ENCODE peak calls at places on chromosomes 3 and 15, in four cellular contexts. One of them, this sample, is unnamed.

GRCh38 chr15:49875392-49875791 is 243.6 kb downstream of the ATP8B4 start:
- DNase-seq in esophagus squamous epithelium: no peak
- DNase-seq in GM12865: peak
- DNase-seq in AG10803: no peak
- DNase-seq in this sample: no peak

GRCh38 chr3:141070727-141071357 is 19.7 kb downstream of the SPSB4 start:
- DNase-seq in esophagus squamous epithelium: no peak
- DNase-seq in GM12865: no peak
- DNase-seq in AG10803: no peak
- DNase-seq in this sample: no peak

GRCh38 chr15:93333826-93334225 is 244.8 kb upstream of the RGMA start:
- DNase-seq in esophagus squamous epithelium: no peak
- DNase-seq in GM12865: peak
- DNase-seq in AG10803: no peak
- DNase-seq in this sample: no peak

GRCh38 chr3:68055238-68055637 is 400.8 kb upstream of the SUCLG2 start:
- DNase-seq in esophagus squamous epithelium: no peak
- DNase-seq in GM12865: no peak
- DNase-seq in AG10803: no peak
- DNase-seq in this sample: no peak

GRCh38 chr3:61936344-61936937 is 375.1 kb downstream of the PTPRG start:
- DNase-seq in esophagus squamous epithelium: no peak
- DNase-seq in GM12865: peak
- DNase-seq in AG10803: no peak
- DNase-seq in this sample: peak

GRCh38 chr3:107957506-107957905 is 133.3 kb downstream of the CD47 start:
- DNase-seq in esophagus squamous epithelium: no peak
- DNase-seq in GM12865: no peak
- DNase-seq in AG10803: no peak
- DNase-seq in this sample: no peak

GRCh38 chr3:194824100-194824499 is 138.4 kb downstream of the FAM43A start:
- DNase-seq in esophagus squamous epithelium: no peak
- DNase-seq in GM12865: no peak
- DNase-seq in AG10803: no peak
- DNase-seq in this sample: no peak

GRCh38 chr3:74442683-74443082 is 171.8 kb downstream of the CNTN3 start:
- DNase-seq in esophagus squamous epithelium: no peak
- DNase-seq in GM12865: no peak
- DNase-seq in AG10803: no peak
- DNase-seq in this sample: no peak

GRCh38 chr3:162525052-162525451 is 1028.4 kb downstream of the OTOL1 start:
- DNase-seq in esophagus squamous epithelium: no peak
- DNase-seq in GM12865: no peak
- DNase-seq in AG10803: peak
- DNase-seq in this sample: no peak

DNA sequence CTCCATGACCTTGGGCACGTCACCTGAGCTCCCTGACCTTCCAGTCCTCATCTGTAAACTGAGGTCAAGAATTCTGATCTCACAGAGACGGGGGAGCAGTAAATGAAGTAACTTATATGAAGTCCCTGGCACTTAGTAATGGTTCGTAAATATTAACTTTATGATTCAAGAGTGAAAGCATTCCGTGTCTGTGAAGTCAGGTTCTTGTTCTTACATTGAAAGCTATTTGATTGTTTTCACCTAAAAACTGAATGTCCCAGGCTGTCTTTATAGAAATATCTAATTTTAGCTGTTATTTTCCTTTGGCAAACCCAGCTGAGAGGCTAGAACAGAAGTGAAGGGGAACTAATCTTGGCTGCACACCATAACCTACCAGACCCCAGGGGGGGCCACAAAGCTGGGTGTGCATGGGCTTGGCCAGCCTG is 84.5 kb downstream of the CHSY1 start:
- DNase-seq in esophagus squamous epithelium: no peak
- DNase-seq in GM12865: no peak
- DNase-seq in AG10803: no peak
- DNase-seq in this sample: no peak
- TF ChIP-seq CTCF in esophagus squamous epithelium: no peak
- TF ChIP-seq CTCF in GM12865: no peak
- TF ChIP-seq CTCF in AG10803: no peak
- TF ChIP-seq CTCF in this sample: no peak

GRCh38 chr15:86894269-86894668 is 814.6 kb downstream of the AGBL1 start:
- DNase-seq in esophagus squamous epithelium: no peak
- DNase-seq in GM12865: no peak
- DNase-seq in AG10803: no peak
- DNase-seq in this sample: no peak
- TF ChIP-seq CTCF in esophagus squamous epithelium: no peak
- TF ChIP-seq CTCF in GM12865: no peak
- TF ChIP-seq CTCF in AG10803: no peak
- TF ChIP-seq CTCF in this sample: no peak

DNA sequence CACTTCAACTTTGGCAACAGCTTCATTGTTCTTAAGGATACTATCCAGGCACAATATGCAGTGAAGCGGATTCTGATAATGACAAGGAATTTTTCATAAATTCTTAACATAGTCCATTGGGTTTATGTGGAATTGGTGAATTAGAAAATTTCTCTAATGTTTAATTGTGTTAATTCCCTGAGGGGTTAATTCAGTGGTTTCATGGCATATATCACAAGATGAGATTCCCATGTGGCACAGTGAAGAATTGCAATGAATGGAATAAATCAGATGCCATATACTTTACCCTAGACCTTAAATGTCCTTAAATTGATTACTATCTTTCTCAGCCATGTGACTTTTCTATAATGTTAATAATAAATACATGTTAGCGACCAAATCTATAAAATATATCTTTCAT is 1244.1 kb downstream of the ROBO2 start:
- DNase-seq in esophagus squamous epithelium: no peak
- DNase-seq in GM12865: no peak
- DNase-seq in AG10803: no peak
- DNase-seq in this sample: no peak
- TF ChIP-seq CTCF in esophagus squamous epithelium: no peak
- TF ChIP-seq CTCF in GM12865: no peak
- TF ChIP-seq CTCF in AG10803: no peak
- TF ChIP-seq CTCF in this sample: no peak

GRCh38 chr3:104275199-104275598 is 1091.5 kb upstream of the ALCAM start:
- DNase-seq in esophagus squamous epithelium: no peak
- DNase-seq in GM12865: no peak
- DNase-seq in AG10803: no peak
- DNase-seq in this sample: no peak

GRCh38 chr3:104269771-104270170 is 1096.9 kb upstream of the ALCAM start:
- DNase-seq in esophagus squamous epithelium: no peak
- DNase-seq in GM12865: no peak
- DNase-seq in AG10803: no peak
- DNase-seq in this sample: no peak

GRCh38 chr3:104273046-104273649 is 1093.6 kb upstream of the ALCAM start:
- DNase-seq in esophagus squamous epithelium: no peak
- DNase-seq in GM12865: peak
- DNase-seq in AG10803: peak
- DNase-seq in this sample: peak
- TF ChIP-seq CTCF in esophagus squamous epithelium: peak
- TF ChIP-seq CTCF in GM12865: peak
- TF ChIP-seq CTCF in AG10803: peak
- TF ChIP-seq CTCF in this sample: peak

DNA sequence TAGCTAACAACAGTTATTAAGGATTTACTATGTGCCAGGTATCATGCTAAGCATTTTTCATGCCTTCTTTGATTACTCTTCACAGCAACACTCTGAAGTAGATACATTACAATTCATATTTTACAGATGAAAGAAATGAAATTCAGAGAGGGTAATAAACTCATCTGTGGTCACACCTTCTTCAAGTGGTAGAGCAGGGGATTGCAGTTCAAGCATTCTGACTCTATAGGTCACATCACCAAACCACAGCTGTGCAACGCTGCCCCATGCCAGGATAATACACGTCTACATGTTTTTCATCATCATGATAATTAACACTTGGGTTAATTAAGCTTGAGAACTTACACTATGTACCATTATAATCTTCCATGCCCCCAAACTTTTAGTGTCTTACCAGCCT is 98.5 kb downstream of the LRRC3B start:
- DNase-seq in esophagus squamous epithelium: no peak
- DNase-seq in GM12865: no peak
- DNase-seq in AG10803: no peak
- DNase-seq in this sample: no peak
- TF ChIP-seq CTCF in esophagus squamous epithelium: no peak
- TF ChIP-seq CTCF in GM12865: peak
- TF ChIP-seq CTCF in AG10803: no peak
- TF ChIP-seq CTCF in this sample: no peak